ENCODE peak calls at places on chromosomes 1 and 21, in four cellular contexts. X is H9, P is IMR-90, H is H1. N is an unnamed sample.

GRCh38 chr21:45990049-45990711 is 8.6 kb downstream of the COL6A1 start:
- DNase-seq in P (no peak), H (no peak), X (no peak), N (no peak)

GRCh38 chr1:185464788-185465187 is 147.7 kb upstream of the IVNS1ABP start:
- DNase-seq in H (no peak), X (no peak), P (no peak), N (no peak)

GRCh38 chr1:216742625-216743024 is 19.4 kb upstream of the ESRRG start:
- DNase-seq in H (no peak), X (no peak), P (peak), N (no peak)

GRCh38 chr1:8116892-8117262 is 90.8 kb upstream of the ERRFI1 start:
- DNase-seq in X (no peak), P (peak), H (no peak), N (no peak)

GRCh38 chr1:213549982-213550381 is 437.8 kb upstream of the PROX1 start:
- DNase-seq in X (no peak), P (no peak), H (no peak), N (no peak)

GRCh38 chr21:28516996-28517592 is 475.6 kb downstream of the LTN1 start:
- DNase-seq in H (peak), P (no peak), X (peak), N (peak)

GRCh38 chr1:205547932-205548827 is 43.7 kb downstream of the CDK18 start:
- DNase-seq in X (peak), H (peak), P (no peak), N (peak)

GRCh38 chr1:40316595-40317393 is at the start of gene COL9A2:
- DNase-seq in H (peak), X (peak), P (no peak), N (peak)

GRCh38 chr1:165129568-165130164 is 226.8 kb downstream of the LMX1A start:
- DNase-seq in H (peak), P (peak), X (peak), N (peak)

GRCh38 chr1:90223401-90223800 is 228.5 kb downstream of the ZNF326 start:
- DNase-seq in H (no peak), P (no peak), X (no peak), N (no peak)

GRCh38 chr1:63866085-63866484 is 92.3 kb downstream of the ROR1 start:
- DNase-seq in X (no peak), H (no peak), P (no peak), N (no peak)

GRCh38 chr1:74673351-74674111 is at the start of gene ERICH3:
- DNase-seq in P (no peak), X (peak), H (peak), N (peak)

GRCh38 chr1:156337888-156338179 is 258 bp downstream of the CCT3 start:
- DNase-seq in H (no peak), X (no peak), P (no peak), N (no peak)

GRCh38 chr1:86197206-86197855 is 40.8 kb upstream of the COL24A1 start:
- DNase-seq in X (no peak), H (no peak), P (no peak), N (no peak)

GRCh38 chr1:54794401-54795099 is 6.6 kb downstream of the TTC22 start:
- DNase-seq in X (no peak), P (peak), H (no peak), N (no peak)

GRCh38 chr1:54796902-54797301 is 4.2 kb downstream of the TTC22 start:
- DNase-seq in X (no peak), H (no peak), P (no peak), N (no peak)

GRCh38 chr1:54795841-54796468 is 5.2 kb downstream of the TTC22 start:
- DNase-seq in H (no peak), P (no peak), X (no peak), N (no peak)

GRCh38 chr1:54792686-54793282 is 8.3 kb downstream of the TTC22 start:
- DNase-seq in P (no peak), H (no peak), X (no peak), N (no peak)

GRCh38 chr1:54795100-54795665 is 5.9 kb downstream of the TTC22 start:
- DNase-seq in H (no peak), P (no peak), X (no peak), N (no peak)
- H4K5ac ChIP-seq in H (no peak), P (no peak), X (no peak), N (no peak)

DNA sequence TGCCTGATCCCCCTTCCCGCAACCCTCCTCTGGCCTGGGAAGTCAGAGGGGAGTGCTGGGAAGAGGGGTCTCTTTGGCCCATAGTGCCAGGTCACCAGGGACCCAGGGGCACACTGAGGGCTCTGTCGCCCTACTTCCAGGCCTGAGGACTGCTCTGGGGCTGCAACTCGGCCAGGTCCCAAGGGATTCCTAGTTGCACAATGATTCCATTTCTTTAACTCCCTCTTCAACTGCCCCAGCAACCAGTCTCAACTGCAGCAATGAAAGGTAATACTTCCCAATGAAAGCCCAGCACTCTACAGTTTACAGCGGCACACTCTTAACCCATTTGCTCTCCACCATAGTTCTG is 35.7 kb downstream of the SLC9A1 start:
- DNase-seq in H (no peak), P (no peak), X (no peak), N (no peak)
- H3K9ac ChIP-seq in H (no peak), P (no peak), X (no peak), N (no peak)

GRCh38 chr1:23402286-23403037 is 22.1 kb downstream of the TCEA3 start:
- DNase-seq in P (no peak), X (no peak), H (no peak), N (no peak)
- H2BK15ac ChIP-seq in P (peak), X (no peak), H (no peak), N (no peak)

GRCh38 chr1:61265665-61266064 is 183.3 kb downstream of the NFIA start:
- DNase-seq in H (no peak), X (no peak), P (no peak), N (no peak)
- H4K5ac ChIP-seq in H (no peak), X (no peak), P (no peak), N (no peak)

DNA sequence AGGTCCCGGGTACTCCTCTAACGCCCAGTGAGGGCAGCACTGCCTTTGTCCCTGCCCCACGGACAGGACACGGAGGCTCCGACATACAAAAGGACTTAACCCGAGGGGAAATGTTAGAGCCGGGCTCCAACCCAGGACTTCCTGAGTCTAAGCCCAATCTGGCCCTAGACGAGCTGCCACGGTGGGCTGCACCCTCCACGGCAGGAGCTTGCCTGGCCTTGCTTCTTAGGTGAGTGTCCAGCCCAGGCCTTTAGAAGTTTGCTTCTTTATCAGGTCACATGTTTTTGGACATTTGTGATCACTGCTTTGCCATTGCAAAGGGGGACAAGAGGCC is 11.0 kb upstream of the TMEM200B start:
- DNase-seq in P (no peak), H (no peak), X (no peak), N (no peak)
- H3K9ac ChIP-seq in P (no peak), H (no peak), X (no peak), N (no peak)

GRCh38 chr1:53286950-53287349 is 40.9 kb downstream of the LRP8 start:
- DNase-seq in P (no peak), X (no peak), H (no peak), N (no peak)
- H2BK15ac ChIP-seq in P (no peak), X (no peak), H (no peak), N (no peak)

N was measured in mesendoderm.